ENCODE peak calls at places on chromosome 1, in six cellular contexts. X is skeletal muscle cell, L is RWPE1, O is T-helper 2 cell, G is cardiac fibroblast, M is heart left ventricle. D is an unnamed sample.

GRCh38 chr1:209434066-209434465 is 149.4 kb upstream of the CAMK1G start:
- DNase-seq in L (peak; percentile 74), G (peak; percentile 34), X (no peak), O (no peak), M (no peak), D (no peak)

GRCh38 chr1:32220746-32221580 is 1.2 kb downstream of the TMEM234 start:
- DNase-seq in M (no peak), O (no peak), X (no peak), G (no peak), L (no peak), D (no peak)

GRCh38 chr1:109045595-109045994 is 3.7 kb upstream of the WDR47 start:
- DNase-seq in M (no peak), X (no peak), O (no peak), L (no peak), G (no peak), D (no peak)

GRCh38 chr1:109790735-109791494 is 27.2 kb upstream of the EPS8L3 start:
- DNase-seq in G (peak; percentile 89), X (no peak), O (peak; percentile 60), M (peak; percentile 66), L (no peak), D (peak; percentile 71)

GRCh38 chr1:34829250-34829649 is 30.3 kb downstream of the SMIM12 start:
- DNase-seq in G (peak; percentile 33), L (no peak), O (no peak), M (no peak), X (no peak), D (no peak)

GRCh38 chr1:203743101-203743501 is 21.9 kb upstream of the LAX1 start:
- DNase-seq in L (no peak), M (peak; percentile 37), X (no peak), G (no peak), O (no peak), D (no peak)

GRCh38 chr1:203628185-203628996 is 1.8 kb downstream of the ATP2B4 start:
- DNase-seq in X (no peak), O (no peak), L (peak; percentile 77), M (peak; percentile 56), G (peak; percentile 78), D (peak; percentile 37)

GRCh38 chr1:64540265-64540791 is 70.4 kb downstream of the CACHD1 start:
- DNase-seq in G (peak; percentile 67), M (no peak), O (no peak), X (no peak), L (no peak), D (peak; percentile 45)

GRCh38 chr1:109655624-109656519 is at the start of gene GSTM4:
- DNase-seq in O (peak; percentile 23), X (no peak), M (peak; percentile 94), L (peak; percentile 52), G (peak; percentile 91), D (peak; percentile 55)

GRCh38 chr1:201305815-201306214 is 22.5 kb downstream of the PKP1 start:
- DNase-seq in L (no peak), G (no peak), M (no peak), X (no peak), O (no peak), D (no peak)

GRCh38 chr1:94015489-94015817 is 105.5 kb downstream of the ABCA4 start:
- DNase-seq in L (no peak), G (no peak), X (no peak), O (no peak), M (no peak), D (no peak)

GRCh38 chr1:63780541-63780940 is 6.7 kb downstream of the ROR1 start:
- DNase-seq in L (no peak), G (no peak), X (no peak), M (no peak), O (no peak), D (no peak)

GRCh38 chr1:202578565-202578964 is 131.7 kb downstream of the SYT2 start:
- DNase-seq in X (no peak), G (no peak), M (no peak), O (no peak), L (no peak), D (no peak)

GRCh38 chr1:79133703-79134258 is 127.3 kb upstream of the ADGRL4 start:
- DNase-seq in X (no peak), L (no peak), G (no peak), M (no peak), O (no peak), D (no peak)

GRCh38 chr1:241823925-241824324 is 24.1 kb upstream of the EXO1 start:
- DNase-seq in G (no peak), L (no peak), O (no peak), X (no peak), M (no peak), D (no peak)

GRCh38 chr1:50181027-50181663 is 72.4 kb downstream of the ELAVL4 start:
- DNase-seq in L (no peak), X (no peak), O (no peak), G (no peak), M (peak; percentile 46), D (no peak)

GRCh38 chr1:234321211-234321610 is 52.0 kb upstream of the COA6 start:
- DNase-seq in X (no peak), M (no peak), G (no peak), L (no peak), O (no peak), D (no peak)

GRCh38 chr1:214525535-214526019 is 25.8 kb downstream of the PTPN14 start:
- DNase-seq in O (no peak), M (no peak), G (no peak), X (no peak), L (no peak), D (peak; percentile 88)

GRCh38 chr1:239909894-239910293 is 181.8 kb upstream of the FMN2 start:
- DNase-seq in X (peak; percentile 84), G (peak; percentile 49), M (no peak), L (peak; percentile 77), O (no peak), D (peak; percentile 65)

GRCh38 chr1:65399003-65399402 is 21.5 kb upstream of the LEPR start:
- DNase-seq in L (no peak), G (no peak), O (no peak), M (no peak), X (no peak), D (no peak)

GRCh38 chr1:42784946-42785693 is at the start of gene TMEM269:
- DNase-seq in L (no peak), X (no peak), M (peak; percentile 51), O (peak; percentile 34), G (peak; percentile 19), D (no peak)

GRCh38 chr1:20634594-20635084 is 1.4 kb downstream of the PINK1 start:
- DNase-seq in L (peak; percentile 63), M (peak; percentile 71), X (no peak), G (peak; percentile 52), O (peak; percentile 5), D (no peak)

GRCh38 chr1:219798283-219799030 is 129.9 kb downstream of the SLC30A10 start:
- DNase-seq in L (peak; percentile 90), G (peak; percentile 51), X (peak; percentile 49), O (no peak), M (no peak), D (no peak)

GRCh38 chr1:53373246-53373645 is 45.4 kb upstream of the LRP8 start:
- DNase-seq in X (no peak), G (no peak), M (no peak), L (no peak), O (no peak), D (no peak)

GRCh38 chr1:206502403-206502802 is 4.9 kb upstream of the RASSF5 start:
- DNase-seq in O (no peak), L (no peak), G (no peak), M (no peak), X (no peak), D (no peak)

GRCh38 chr1:94383966-94384408 is 34.2 kb upstream of the ABCD3 start:
- DNase-seq in G (peak; percentile 77), O (no peak), X (peak; percentile 25), L (no peak), M (no peak), D (no peak)

GRCh38 chr1:207454046-207454964 is at the start of gene CR2:
- DNase-seq in X (no peak), M (no peak), G (no peak), L (peak; percentile 34), O (no peak), D (no peak)

D was measured in H4.